ENCODE peak calls at places on chromosomes 4 and X, in eight cellular contexts. Y is stimulated activated CD8-positive, alpha-beta memory T cell treated with anti-CD3 and anti-CD28 coated beads, Interleukin-4, amount 100 ng/mL, for 1 hour; E is ovary; G is H9; W is activated CD4-positive, alpha-beta T cell treated with anti-CD3 and anti-CD28 coated beads for 24 hours; B is anterior cingulate cortex; I is T-helper 9 cell; O is activated T-helper 1 cell treated with anti-CD3 and anti-CD28 coated beads, Interleukin-2, amount 50 U/mL, for 16 hours. M is an unnamed sample.

GRCh38 chr4:2101346-2102044 is 42.4 kb downstream of the NAT8L start:
- DNase-seq in Y (no peak), E (no peak), G (no peak), W (no peak), B (no peak), I (no peak), O (no peak), M (no peak)

GRCh38 chr4:79597266-79597665 is 189.2 kb upstream of the GK2 start:
- DNase-seq in Y (no peak), E (no peak), G (no peak), W (no peak), B (no peak), I (no peak), O (no peak), M (no peak)

GRCh38 chrX:149987613-149988012 is 49.3 kb upstream of the EOLA2 start:
- DNase-seq in Y (no peak), E (no peak), G (no peak), W (no peak), B (no peak), I (no peak), O (no peak), M (no peak)

GRCh38 chrX:24862343-24862742 is 153.4 kb downstream of the ARX start:
- DNase-seq in Y (no peak), E (no peak), G (no peak), W (no peak), B (no peak), I (no peak), O (no peak), M (no peak)

GRCh38 chrX:40878821-40879571 is 143.7 kb upstream of the MED14 start:
- DNase-seq in Y (no peak), E (no peak), G (peak), W (no peak), B (no peak), I (no peak), O (no peak), M (no peak)

GRCh38 chrX:86047174-86047991 is at the start of gene CHM:
- DNase-seq in Y (peak), E (peak), G (peak), W (peak), B (no peak), I (peak), O (peak), M (peak)

GRCh38 chrX:119190736-119191282 is 45.3 kb upstream of the PGRMC1 start:
- DNase-seq in Y (no peak), E (no peak), G (no peak), W (no peak), B (no peak), I (no peak), O (no peak), M (no peak)

GRCh38 chr4:34289489-34289888 is 1954.8 kb downstream of the ARAP2 start:
- DNase-seq in Y (no peak), E (no peak), G (no peak), W (no peak), B (no peak), I (no peak), O (no peak), M (no peak)

M was measured in D721Med.